ENCODE peak calls at places on chromosomes 12 and 14, in four cellular contexts. M is hepatocyte, Z is upper lobe of left lung, G is cardiac muscle cell. I is an unnamed sample.

GRCh38 chr12:106919910-106920544 is 35.7 kb upstream of the TMEM263 start:
- DNase-seq in G (peak; percentile 64), Z (no peak), M (peak; percentile 73), I (no peak)

GRCh38 chr14:79596531-79596930 is 614.8 kb downstream of the DIO2 start:
- DNase-seq in M (peak; percentile 22), Z (no peak), G (no peak), I (no peak)

GRCh38 chr14:53620325-53620716 is 336.3 kb downstream of the BMP4 start:
- DNase-seq in M (no peak), Z (no peak), G (no peak), I (no peak)

GRCh38 chr12:124111006-124111405 is 138.0 kb downstream of the ZNF664 start:
- DNase-seq in M (no peak), Z (no peak), G (no peak), I (no peak)

GRCh38 chr12:94169495-94169894 is 21.1 kb downstream of the PLXNC1 start:
- DNase-seq in G (no peak), M (no peak), Z (no peak), I (no peak)

GRCh38 chr12:5232291-5232690 is 188.6 kb downstream of the KCNA5 start:
- DNase-seq in G (no peak), Z (no peak), M (no peak), I (no peak)

GRCh38 chr12:116532986-116533342 is 26.2 kb upstream of the MAP1LC3B2 start:
- DNase-seq in Z (no peak), M (no peak), G (no peak), I (no peak)

GRCh38 chr12:132710422-132711168 is at the start of gene PGAM5:
- DNase-seq in M (peak; percentile 94), G (peak; percentile 87), Z (peak; percentile 86), I (peak; percentile 91)

GRCh38 chr12:56152756-56153137 is 360 bp downstream of the MYL6B start:
- DNase-seq in G (peak; percentile 24), Z (no peak), M (no peak), I (no peak)

GRCh38 chr12:12715459-12716150 is 1.6 kb upstream of the CDKN1B start:
- DNase-seq in Z (no peak), M (no peak), G (no peak), I (peak; percentile 28)

GRCh38 chr12:110546339-110546738 is 36.8 kb downstream of the PPTC7 start:
- DNase-seq in G (no peak), Z (no peak), M (peak; percentile 8), I (no peak)

GRCh38 chr14:93078830-93079229 is 36.9 kb downstream of the ITPK1 start:
- DNase-seq in G (no peak), M (no peak), Z (no peak), I (no peak)

GRCh38 chr12:104426926-104427546 is 29.7 kb upstream of the CHST11 start:
- DNase-seq in G (no peak), M (no peak), Z (no peak), I (no peak)

GRCh38 chr12:109461049-109461845 is 15.9 kb downstream of the KCTD10 start:
- DNase-seq in M (peak; percentile 26), Z (peak; percentile 71), G (peak; percentile 28), I (no peak)

GRCh38 chr12:105523164-105524057 is 192.9 kb downstream of the C12orf75 start:
- DNase-seq in Z (peak; percentile 26), G (peak; percentile 95), M (peak; percentile 76), I (no peak)

GRCh38 chr12:51238510-51239334 is at the start of gene DAZAP2:
- DNase-seq in M (peak; percentile 98), Z (peak; percentile 98), G (peak; percentile 96), I (peak; percentile 91)

GRCh38 chr12:55043542-55043941 is 23.8 kb downstream of the NEUROD4 start:
- DNase-seq in M (no peak), Z (peak; percentile 67), G (no peak), I (no peak)

GRCh38 chr12:123024819-123025391 is 44.4 kb downstream of the ARL6IP4 start:
- DNase-seq in G (no peak), Z (no peak), M (no peak), I (no peak)

GRCh38 chr14:52043690-52044089 is 25.2 kb downstream of the NID2 start:
- DNase-seq in G (peak; percentile 55), M (peak; percentile 52), Z (no peak), I (no peak)

GRCh38 chr14:52046376-52046917 is 22.4 kb downstream of the NID2 start:
- DNase-seq in G (no peak), M (no peak), Z (no peak), I (no peak)

GRCh38 chr14:52048132-52048531 is 20.7 kb downstream of the NID2 start:
- DNase-seq in G (no peak), M (no peak), Z (no peak), I (no peak)

GRCh38 chr14:52042371-52043037 is 26.4 kb downstream of the NID2 start:
- DNase-seq in G (no peak), M (no peak), Z (no peak), I (no peak)

GRCh38 chr14:52044791-52045522 is 23.9 kb downstream of the NID2 start:
- DNase-seq in G (no peak), M (no peak), Z (no peak), I (no peak)
- H3K27ac ChIP-seq in G (peak overlapping the region; percentile 70), M (peak overlapping the region; percentile 22), Z (no peak overlapping the region), I (no peak overlapping the region)

GRCh38 chr14:22872833-22873520 is 1.4 kb downstream of the LRP10 start:
- DNase-seq in M (no peak), Z (no peak), G (no peak), I (no peak)
- TF ChIP-seq CTCF in M (no peak), Z (no peak), G (no peak), I (peak; percentile 53)

DNA sequence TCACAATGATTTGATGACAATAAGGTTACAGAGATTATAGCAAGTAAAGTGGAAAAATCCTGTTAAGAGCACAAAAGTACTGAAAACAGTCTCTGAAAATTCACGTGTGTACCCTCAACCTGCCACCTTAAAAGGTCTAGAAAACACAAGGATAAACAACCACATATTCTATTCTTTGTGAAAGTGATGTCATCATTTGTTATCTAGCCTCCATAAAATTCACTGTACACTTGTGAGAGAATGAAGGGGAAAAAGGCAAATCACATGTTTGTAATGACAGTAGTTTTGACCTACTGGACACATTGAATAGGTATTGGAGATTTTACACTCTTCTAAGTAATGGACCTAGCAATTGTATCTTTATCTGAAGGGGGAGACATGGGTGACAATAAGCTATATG is 4.0 kb downstream of the PTGDR start:
- DNase-seq in G (no peak), Z (no peak), M (no peak), I (no peak)
- H3K27me3 ChIP-seq in G (peaks cover 74% of the 10 kb centered on the region), Z (peaks cover 11% of the 10 kb centered on the region), M (peaks cover 45% of the 10 kb centered on the region), I (peaks cover 23% of the 10 kb centered on the region)

GRCh38 chr12:102484732-102485069 is 4.3 kb upstream of the IGF1 start:
- DNase-seq in Z (no peak), G (no peak), M (no peak), I (no peak)
- H3K27ac ChIP-seq in Z (no peak overlapping the region), G (no peak overlapping the region), M (no peak overlapping the region), I (no peak overlapping the region)

DNA sequence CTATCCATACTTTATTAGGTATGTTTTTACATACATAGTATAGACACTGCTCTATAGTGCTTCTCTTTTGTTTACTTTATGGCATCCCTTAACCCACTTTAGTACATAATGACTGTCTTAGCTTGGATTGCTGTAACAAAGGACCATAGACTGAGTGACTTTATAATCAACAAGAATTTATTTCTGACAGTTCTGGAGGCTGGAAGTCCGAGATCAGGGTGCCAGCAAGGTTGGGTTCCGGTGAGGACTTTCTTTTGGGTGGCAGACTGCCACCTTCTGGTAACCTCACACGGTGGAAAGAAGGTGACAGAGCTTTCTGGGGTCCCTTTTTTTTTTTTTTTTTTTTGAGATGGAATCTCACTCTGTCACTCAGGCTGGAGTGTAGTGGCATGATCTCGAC is 48.6 kb upstream of the PPM1H start:
- DNase-seq in M (no peak), G (no peak), Z (no peak), I (no peak)
- TF ChIP-seq CTCF in M (peak; percentile 11), G (no peak), Z (no peak), I (no peak)

GRCh38 chr12:52293926-52294325 is 2.6 kb upstream of the KRT81 start:
- DNase-seq in Z (no peak), M (no peak), G (no peak), I (no peak)
- H3K27me3 ChIP-seq in Z (no peaks in the 10 kb centered on the region), M (peaks cover 18% of the 10 kb centered on the region), G (peaks cover 45% of the 10 kb centered on the region), I (peaks cover 14% of the 10 kb centered on the region)

GRCh38 chr14:89371600-89371999 is 45.4 kb downstream of the FOXN3 start:
- DNase-seq in M (no peak), Z (no peak), G (no peak), I (no peak)
- H3K27ac ChIP-seq in M (no peak overlapping the region), Z (no peak overlapping the region), G (no peak overlapping the region), I (no peak overlapping the region)

DNA sequence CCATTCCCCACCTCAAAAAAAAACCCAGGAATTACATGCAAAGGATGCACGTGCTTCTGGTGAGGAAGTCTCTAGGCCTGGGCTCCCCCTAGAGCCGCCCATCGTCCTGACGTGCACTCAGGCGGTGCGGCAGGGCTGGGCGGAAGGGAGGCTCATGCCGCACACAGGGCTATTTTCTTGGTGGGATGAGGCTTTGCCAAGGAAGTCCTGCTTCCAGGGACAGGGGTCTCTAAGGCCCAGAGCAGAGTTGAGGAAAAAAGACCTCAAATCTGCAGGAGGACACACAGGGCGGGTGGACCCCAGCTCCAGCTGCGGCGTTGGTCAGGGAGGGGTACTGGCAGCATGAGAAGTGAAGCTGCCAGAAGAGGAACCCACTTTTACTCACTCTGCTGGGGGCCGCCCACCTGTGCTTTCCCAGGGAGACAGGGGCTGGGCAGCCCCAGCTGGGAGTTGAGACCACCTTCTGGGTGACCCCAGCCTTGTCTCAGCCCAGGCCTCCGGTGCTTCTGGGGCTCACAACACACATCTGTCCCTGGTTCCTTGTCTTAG is 4.2 kb downstream of the RHOF start:
- DNase-seq in G (no peak), Z (no peak), M (no peak), I (no peak)
- TF ChIP-seq CTCF in G (no peak), Z (no peak), M (no peak), I (peak; percentile 33)